ENCODE peak calls at places on chromosomes 16 and 17, in five cellular contexts. O, Z, H, D and Q are unnamed samples.
A peak's percentile ranks its signal among the peaks of the same experiment; 100 is the strongest.

GRCh38 chr16:10371592-10371991 is 14.3 kb upstream of the ATF7IP2 start:
- DNase-seq in H (no peak), Z (no peak), O (no peak), D (no peak), Q (no peak)

GRCh38 chr17:30429155-30429554 is 48.1 kb upstream of the GOSR1 start:
- DNase-seq in H (no peak), Z (no peak), D (no peak), O (no peak), Q (no peak)

GRCh38 chr16:58098207-58099096 is 30.7 kb downstream of the CFAP20 start:
- DNase-seq in O (no peak), H (no peak), Z (no peak), D (no peak), Q (peak; percentile 55)

GRCh38 chr16:10600792-10601443 is 20.5 kb upstream of the EMP2 start:
- DNase-seq in D (peak; percentile 7), H (no peak), Z (no peak), O (no peak), Q (no peak)

GRCh38 chr16:81451753-81452680 is 7.4 kb downstream of the CMIP start:
- DNase-seq in O (no peak), Z (no peak), H (no peak), D (no peak), Q (peak; percentile 20)

GRCh38 chr17:72901098-72901497 is 191.4 kb downstream of the SLC39A11 start:
- DNase-seq in D (no peak), O (no peak), H (no peak), Z (no peak), Q (peak; percentile 2)

GRCh38 chr17:47941998-47942490 is 673 bp downstream of the PNPO start:
- DNase-seq in Z (no peak), D (no peak), H (no peak), O (no peak), Q (no peak)

GRCh38 chr16:275041-275621 is 613 bp downstream of the RGS11 start:
- DNase-seq in Z (no peak), H (no peak), O (peak; percentile 55), D (no peak), Q (no peak)

GRCh38 chr17:82677353-82677925 is 21.1 kb downstream of the RAB40B start:
- DNase-seq in D (no peak), O (no peak), Z (no peak), H (no peak), Q (no peak)

GRCh38 chr17:50162466-50163254 is 3.1 kb upstream of the SGCA start:
- DNase-seq in Z (no peak), O (no peak), H (no peak), D (no peak), Q (no peak)

GRCh38 chr17:50161911-50162288 is 3.9 kb upstream of the SGCA start:
- DNase-seq in Z (no peak), D (no peak), O (no peak), H (no peak), Q (no peak)

GRCh38 chr17:50157891-50158290 is 7.4 kb upstream of the PPP1R9B start:
- DNase-seq in D (no peak), Z (no peak), O (no peak), H (no peak), Q (no peak)

GRCh38 chr17:50163846-50164696 is 1.7 kb upstream of the SGCA start:
- DNase-seq in O (no peak), Z (no peak), D (no peak), H (no peak), Q (peak; percentile 28)

DNA sequence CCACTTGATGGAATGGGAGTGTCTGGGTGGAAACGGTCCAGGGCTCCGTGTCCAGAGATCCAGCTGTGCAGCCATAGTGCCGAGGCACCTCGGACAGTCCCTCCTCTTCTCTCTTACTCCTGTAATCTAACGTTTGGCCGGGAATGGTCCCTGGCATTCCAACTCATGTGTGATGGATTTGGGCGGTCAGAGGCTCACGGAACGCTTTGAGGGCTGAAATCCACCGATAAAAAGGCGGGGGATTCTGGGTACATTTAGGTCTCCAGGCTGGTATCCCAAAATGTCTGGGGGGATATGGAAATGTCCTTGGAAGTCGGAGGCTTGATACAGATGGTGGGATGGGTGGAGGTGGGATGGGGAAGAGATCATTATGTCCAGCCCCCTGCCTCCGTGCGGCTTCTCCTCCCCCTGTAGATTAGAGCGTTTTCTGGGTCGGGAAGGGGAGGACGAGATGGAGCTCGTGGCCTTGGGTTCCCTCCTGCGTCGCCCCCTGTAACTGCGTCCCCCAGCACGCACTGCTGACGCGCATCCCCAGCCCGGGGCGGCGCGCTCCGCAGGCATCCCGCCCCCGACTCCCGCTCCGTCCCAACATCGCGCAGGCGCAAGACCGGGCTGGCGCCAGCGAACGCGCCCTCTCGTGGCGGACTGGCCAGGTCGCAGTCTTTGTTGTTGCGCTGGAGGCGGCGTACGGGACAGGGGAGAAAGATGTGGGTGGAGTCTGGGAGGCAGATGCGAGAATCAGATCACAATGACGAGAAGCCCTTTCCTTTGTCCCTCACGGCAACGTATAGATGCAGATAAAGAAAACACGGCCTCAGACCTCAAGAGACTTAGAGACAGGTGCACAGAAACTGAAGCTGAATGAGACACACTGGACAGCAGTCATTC is 4.5 kb upstream of the SGCA start:
- DNase-seq in H (peak; percentile 94), D (peak; percentile 88), Z (no peak), O (peak; percentile 98), Q (peak; percentile 88)
- H3K18ac ChIP-seq in H (peak overlapping the region; percentile 88), D (peak overlapping the region; percentile 73), Z (peak overlapping the region; percentile 88), O (peak overlapping the region; percentile 5), Q (peak overlapping the region; percentile 31)

GRCh38 chr16:87947356-87948118 is 3.7 kb upstream of the BANP start:
- DNase-seq in O (no peak), Z (no peak), D (no peak), H (no peak), Q (no peak)
- H2BK12ac ChIP-seq in O (no peak overlapping the region), Z (peak overlapping the region; percentile 77), D (no peak overlapping the region), H (no peak overlapping the region), Q (peak overlapping the region; percentile 97)

GRCh38 chr17:50508573-50509460 is 578 bp downstream of the MYCBPAP start:
- DNase-seq in Z (no peak), H (no peak), O (no peak), D (no peak), Q (no peak)
- H3K9ac ChIP-seq in Z (peak overlapping the region; percentile 35), H (peak overlapping the region; percentile 84), O (peak overlapping the region; percentile 47), D (peak overlapping the region; percentile 89), Q (peak overlapping the region; percentile 37)

GRCh38 chr16:46695937-46696336 is 6.5 kb downstream of the ORC6 start:
- DNase-seq in O (no peak), D (no peak), Z (no peak), H (no peak), Q (no peak)
- H3K18ac ChIP-seq in O (no peak overlapping the region), D (no peak overlapping the region), Z (no peak overlapping the region), H (no peak overlapping the region), Q (no peak overlapping the region)

GRCh38 chr17:42347198-42347597 is 41.0 kb downstream of the STAT3 start:
- DNase-seq in D (peak; percentile 86), Z (no peak), H (no peak), O (no peak), Q (peak; percentile 68)
- H2BK12ac ChIP-seq in D (no peak overlapping the region), Z (no peak overlapping the region), H (no peak overlapping the region), O (no peak overlapping the region), Q (no peak overlapping the region)

GRCh38 chr17:29238133-29238850 is 8.4 kb upstream of the CRYBA1 start:
- DNase-seq in H (no peak), Z (no peak), O (no peak), D (no peak), Q (no peak)

GRCh38 chr17:29235904-29236303 is 10.8 kb upstream of the CRYBA1 start:
- DNase-seq in Z (no peak), D (no peak), O (peak; percentile 3), H (no peak), Q (no peak)

GRCh38 chr17:29241015-29241963 is 5.4 kb upstream of the CRYBA1 start:
- DNase-seq in H (peak; percentile 63), D (peak; percentile 97), O (peak; percentile 77), Z (peak; percentile 67), Q (peak; percentile 89)

GRCh38 chr17:29240477-29240876 is 6.2 kb upstream of the CRYBA1 start:
- DNase-seq in D (no peak), H (no peak), Z (no peak), O (no peak), Q (no peak)

GRCh38 chr17:29237476-29238132 is 9.1 kb upstream of the CRYBA1 start:
- DNase-seq in D (peak; percentile 73), Z (no peak), H (no peak), O (no peak), Q (no peak)
- H3K9ac ChIP-seq in D (peak overlapping the region; percentile 54), Z (no peak overlapping the region), H (no peak overlapping the region), O (no peak overlapping the region), Q (no peak overlapping the region)

GRCh38 chr16:21159281-21159951 is 942 bp downstream of the LDAF1 start:
- DNase-seq in D (peak; percentile 40), H (peak; percentile 37), O (peak; percentile 71), Z (no peak), Q (peak; percentile 34)
- H3K18ac ChIP-seq in D (no peak overlapping the region), H (peak overlapping the region; percentile 92), O (no peak overlapping the region), Z (peak overlapping the region; percentile 86), Q (peak overlapping the region; percentile 13)

DNA sequence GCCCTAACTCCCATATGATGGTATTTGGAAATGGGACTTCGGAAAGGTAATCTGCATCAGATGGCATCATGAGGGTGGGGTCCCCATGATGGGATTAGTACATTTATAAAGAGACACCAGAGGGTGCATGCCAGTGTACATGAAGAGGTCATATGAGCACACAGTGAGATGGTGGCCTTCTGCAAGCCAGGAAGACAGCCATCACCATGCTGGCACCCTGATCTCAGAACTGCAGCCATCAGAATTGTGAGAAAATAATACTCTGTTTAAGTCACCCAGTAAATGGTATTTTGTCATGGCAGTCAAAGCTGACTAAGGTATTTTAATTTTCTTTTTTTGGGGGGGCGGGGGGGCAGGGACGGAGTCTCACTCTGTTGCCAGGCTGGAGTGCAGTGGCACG is 47.1 kb upstream of the ABCA10 start:
- DNase-seq in D (no peak), H (no peak), Z (no peak), O (no peak), Q (peak; percentile 63)
- H2BK12ac ChIP-seq in D (no peak overlapping the region), H (no peak overlapping the region), Z (no peak overlapping the region), O (no peak overlapping the region), Q (no peak overlapping the region)